ENCODE peak calls at places on chromosomes 12 and 14, in ten cellular contexts. One of them, this sample, is unnamed.

GRCh38 chr12:98352218-98352811 is 163.1 kb upstream of the TMPO start:
- DNase-seq in dorsolateral prefrontal cortex: no peak
- DNase-seq in A549: peak
- DNase-seq in upper lobe of right lung: no peak
- DNase-seq in right atrium auricular region: no peak
- DNase-seq in foreskin fibroblast: peak
- DNase-seq in left ventricle myocardium inferior: no peak
- DNase-seq in HL-60: no peak
- DNase-seq in endothelial cell of umbilical vein: peak
- DNase-seq in neural progenitor cell: no peak
- DNase-seq in this sample: peak

GRCh38 chr12:77591959-77592358 is 238.7 kb upstream of the NAV3 start:
- DNase-seq in dorsolateral prefrontal cortex: no peak
- DNase-seq in A549: no peak
- DNase-seq in upper lobe of right lung: no peak
- DNase-seq in right atrium auricular region: no peak
- DNase-seq in foreskin fibroblast: no peak
- DNase-seq in left ventricle myocardium inferior: no peak
- DNase-seq in HL-60: no peak
- DNase-seq in endothelial cell of umbilical vein: no peak
- DNase-seq in neural progenitor cell: peak
- DNase-seq in this sample: peak

GRCh38 chr12:52093346-52093745 is 13.8 kb downstream of the SMIM41 start:
- DNase-seq in dorsolateral prefrontal cortex: no peak
- DNase-seq in A549: no peak
- DNase-seq in upper lobe of right lung: peak
- DNase-seq in right atrium auricular region: peak
- DNase-seq in foreskin fibroblast: no peak
- DNase-seq in left ventricle myocardium inferior: no peak
- DNase-seq in HL-60: no peak
- DNase-seq in endothelial cell of umbilical vein: no peak
- DNase-seq in neural progenitor cell: no peak
- DNase-seq in this sample: no peak

GRCh38 chr14:21241218-21241819 is 27.9 kb downstream of the HNRNPC start:
- DNase-seq in dorsolateral prefrontal cortex: no peak
- DNase-seq in A549: no peak
- DNase-seq in upper lobe of right lung: no peak
- DNase-seq in right atrium auricular region: no peak
- DNase-seq in foreskin fibroblast: no peak
- DNase-seq in left ventricle myocardium inferior: no peak
- DNase-seq in HL-60: no peak
- DNase-seq in endothelial cell of umbilical vein: peak
- DNase-seq in neural progenitor cell: no peak
- DNase-seq in this sample: no peak

GRCh38 chr14:83473416-83473815 is 1939.8 kb upstream of the SEL1L start:
- DNase-seq in dorsolateral prefrontal cortex: no peak
- DNase-seq in A549: no peak
- DNase-seq in upper lobe of right lung: no peak
- DNase-seq in right atrium auricular region: no peak
- DNase-seq in foreskin fibroblast: no peak
- DNase-seq in left ventricle myocardium inferior: no peak
- DNase-seq in HL-60: no peak
- DNase-seq in endothelial cell of umbilical vein: no peak
- DNase-seq in neural progenitor cell: no peak
- DNase-seq in this sample: no peak

GRCh38 chr12:70467908-70468733 is 102.0 kb downstream of the KCNMB4 start:
- DNase-seq in dorsolateral prefrontal cortex: no peak
- DNase-seq in A549: no peak
- DNase-seq in upper lobe of right lung: no peak
- DNase-seq in right atrium auricular region: no peak
- DNase-seq in foreskin fibroblast: no peak
- DNase-seq in left ventricle myocardium inferior: no peak
- DNase-seq in HL-60: peak
- DNase-seq in endothelial cell of umbilical vein: no peak
- DNase-seq in neural progenitor cell: no peak
- DNase-seq in this sample: no peak

GRCh38 chr12:127351481-127352010 is 915.4 kb upstream of the TMEM132C start:
- DNase-seq in dorsolateral prefrontal cortex: no peak
- DNase-seq in A549: no peak
- DNase-seq in upper lobe of right lung: no peak
- DNase-seq in right atrium auricular region: no peak
- DNase-seq in foreskin fibroblast: no peak
- DNase-seq in left ventricle myocardium inferior: no peak
- DNase-seq in HL-60: no peak
- DNase-seq in endothelial cell of umbilical vein: no peak
- DNase-seq in neural progenitor cell: no peak
- DNase-seq in this sample: no peak

GRCh38 chr14:51917186-51917585 is 56.8 kb downstream of the GNG2 start:
- DNase-seq in dorsolateral prefrontal cortex: no peak
- DNase-seq in A549: no peak
- DNase-seq in upper lobe of right lung: no peak
- DNase-seq in right atrium auricular region: no peak
- DNase-seq in foreskin fibroblast: no peak
- DNase-seq in left ventricle myocardium inferior: peak
- DNase-seq in HL-60: no peak
- DNase-seq in endothelial cell of umbilical vein: no peak
- DNase-seq in neural progenitor cell: no peak
- DNase-seq in this sample: no peak

GRCh38 chr12:30988887-30989286 is 62.3 kb downstream of the TSPAN11 start:
- DNase-seq in dorsolateral prefrontal cortex: no peak
- DNase-seq in A549: no peak
- DNase-seq in upper lobe of right lung: no peak
- DNase-seq in right atrium auricular region: no peak
- DNase-seq in foreskin fibroblast: no peak
- DNase-seq in left ventricle myocardium inferior: no peak
- DNase-seq in HL-60: no peak
- DNase-seq in endothelial cell of umbilical vein: peak
- DNase-seq in neural progenitor cell: no peak
- DNase-seq in this sample: no peak

GRCh38 chr12:30990316-30990715 is 63.8 kb downstream of the TSPAN11 start:
- DNase-seq in dorsolateral prefrontal cortex: no peak
- DNase-seq in A549: no peak
- DNase-seq in upper lobe of right lung: no peak
- DNase-seq in right atrium auricular region: no peak
- DNase-seq in foreskin fibroblast: no peak
- DNase-seq in left ventricle myocardium inferior: no peak
- DNase-seq in HL-60: no peak
- DNase-seq in endothelial cell of umbilical vein: no peak
- DNase-seq in neural progenitor cell: no peak
- DNase-seq in this sample: no peak

GRCh38 chr12:30988086-30988485 is 61.5 kb downstream of the TSPAN11 start:
- DNase-seq in dorsolateral prefrontal cortex: no peak
- DNase-seq in A549: no peak
- DNase-seq in upper lobe of right lung: no peak
- DNase-seq in right atrium auricular region: no peak
- DNase-seq in foreskin fibroblast: no peak
- DNase-seq in left ventricle myocardium inferior: no peak
- DNase-seq in HL-60: no peak
- DNase-seq in endothelial cell of umbilical vein: no peak
- DNase-seq in neural progenitor cell: no peak
- DNase-seq in this sample: no peak

GRCh38 chr12:30990776-30991175 is 64.2 kb downstream of the TSPAN11 start:
- DNase-seq in dorsolateral prefrontal cortex: no peak
- DNase-seq in A549: no peak
- DNase-seq in upper lobe of right lung: no peak
- DNase-seq in right atrium auricular region: no peak
- DNase-seq in foreskin fibroblast: no peak
- DNase-seq in left ventricle myocardium inferior: no peak
- DNase-seq in HL-60: no peak
- DNase-seq in endothelial cell of umbilical vein: no peak
- DNase-seq in neural progenitor cell: no peak
- DNase-seq in this sample: no peak

DNA sequence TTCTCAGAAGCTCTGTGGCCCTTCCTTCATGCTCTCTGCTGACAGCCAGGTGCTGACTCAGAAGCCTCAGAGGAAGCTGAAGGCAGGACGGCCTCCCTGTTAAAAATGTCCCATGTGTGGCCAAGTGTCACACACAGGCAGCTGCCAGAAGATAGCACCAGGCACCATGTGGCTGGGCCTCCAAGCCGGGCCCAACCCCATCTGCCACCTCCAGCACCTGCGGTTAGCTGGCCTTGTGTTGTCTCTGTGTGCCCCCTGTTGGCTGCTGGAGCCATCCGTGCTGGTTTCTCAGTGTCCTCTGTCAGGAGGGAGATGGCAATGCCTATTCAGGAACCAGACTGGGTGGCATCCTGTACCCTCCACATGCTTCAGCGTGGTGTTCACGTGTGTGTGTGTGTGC is 63.2 kb downstream of the TSPAN11 start:
- DNase-seq in dorsolateral prefrontal cortex: no peak
- DNase-seq in A549: peak
- DNase-seq in upper lobe of right lung: no peak
- DNase-seq in right atrium auricular region: peak
- DNase-seq in foreskin fibroblast: no peak
- DNase-seq in left ventricle myocardium inferior: peak
- DNase-seq in HL-60: peak
- DNase-seq in endothelial cell of umbilical vein: peak
- DNase-seq in neural progenitor cell: peak
- DNase-seq in this sample: peak
- TF ChIP-seq CTCF in dorsolateral prefrontal cortex: no peak
- TF ChIP-seq CTCF in A549: peak
- TF ChIP-seq CTCF in upper lobe of right lung: peak
- TF ChIP-seq CTCF in right atrium auricular region: peak
- TF ChIP-seq CTCF in foreskin fibroblast: peak
- TF ChIP-seq CTCF in left ventricle myocardium inferior: peak
- TF ChIP-seq CTCF in HL-60: no peak
- TF ChIP-seq CTCF in endothelial cell of umbilical vein: peak
- TF ChIP-seq CTCF in neural progenitor cell: peak
- TF ChIP-seq CTCF in this sample: peak

DNA sequence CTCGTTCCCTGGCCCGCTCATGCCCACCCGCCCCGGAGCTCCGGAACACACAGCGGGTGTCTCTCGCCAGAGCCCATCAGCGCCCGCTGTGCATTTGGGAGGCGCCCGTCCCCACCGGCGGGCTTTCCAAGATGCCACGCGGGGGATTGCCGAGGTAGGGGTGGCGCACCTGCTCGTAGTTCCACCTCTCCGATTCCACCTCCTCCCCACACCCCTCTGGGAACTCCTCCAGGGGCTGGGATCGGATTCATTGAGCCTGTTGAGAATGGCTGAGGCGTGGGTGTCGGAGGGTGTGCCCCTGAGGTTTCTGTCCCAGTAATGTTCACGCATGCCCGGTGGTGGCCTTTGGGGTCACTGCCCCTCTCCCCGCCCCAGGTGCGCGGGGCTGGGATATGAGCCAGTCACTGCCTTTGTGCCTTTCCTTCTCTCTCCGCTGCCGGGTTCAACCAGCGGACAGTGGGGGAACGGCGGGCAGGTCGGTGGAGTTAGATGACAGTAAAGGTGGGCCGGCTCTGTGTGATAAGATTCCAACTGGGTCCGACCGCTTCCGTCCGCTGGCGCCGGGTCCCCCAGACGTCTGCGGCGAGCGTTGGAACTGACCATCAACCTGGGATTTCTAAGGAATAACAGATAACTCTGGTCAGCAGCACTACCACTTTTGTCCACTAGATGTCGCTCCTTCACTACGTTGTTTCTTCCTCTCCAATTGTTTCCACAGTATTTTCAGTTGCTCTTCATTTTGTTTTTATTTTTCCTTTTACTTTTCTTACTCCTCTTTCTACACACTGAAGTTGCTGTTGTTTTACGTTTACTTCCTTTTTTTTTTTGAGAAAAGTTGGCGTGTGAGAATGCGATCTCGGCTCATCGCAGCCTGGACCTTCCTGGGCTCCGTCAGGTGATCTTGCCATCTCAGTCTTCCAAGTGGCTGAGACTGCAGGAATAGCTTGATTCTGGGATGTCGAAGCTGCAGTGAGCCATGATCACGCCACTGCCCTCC is 178.1 kb upstream of the ALG10B start:
- DNase-seq in dorsolateral prefrontal cortex: peak
- DNase-seq in A549: peak
- DNase-seq in upper lobe of right lung: peak
- DNase-seq in right atrium auricular region: peak
- DNase-seq in foreskin fibroblast: peak
- DNase-seq in left ventricle myocardium inferior: no peak
- DNase-seq in HL-60: peak
- DNase-seq in endothelial cell of umbilical vein: peak
- DNase-seq in neural progenitor cell: peak
- DNase-seq in this sample: peak
- H3K4me3 ChIP-seq in dorsolateral prefrontal cortex: peak
- H3K4me3 ChIP-seq in A549: peak
- H3K4me3 ChIP-seq in upper lobe of right lung: peak
- H3K4me3 ChIP-seq in right atrium auricular region: peak
- H3K4me3 ChIP-seq in foreskin fibroblast: peak
- H3K4me3 ChIP-seq in left ventricle myocardium inferior: peak
- H3K4me3 ChIP-seq in HL-60: peak
- H3K4me3 ChIP-seq in endothelial cell of umbilical vein: no peak
- H3K4me3 ChIP-seq in neural progenitor cell: no peak
- H3K4me3 ChIP-seq in this sample: no peak

DNA sequence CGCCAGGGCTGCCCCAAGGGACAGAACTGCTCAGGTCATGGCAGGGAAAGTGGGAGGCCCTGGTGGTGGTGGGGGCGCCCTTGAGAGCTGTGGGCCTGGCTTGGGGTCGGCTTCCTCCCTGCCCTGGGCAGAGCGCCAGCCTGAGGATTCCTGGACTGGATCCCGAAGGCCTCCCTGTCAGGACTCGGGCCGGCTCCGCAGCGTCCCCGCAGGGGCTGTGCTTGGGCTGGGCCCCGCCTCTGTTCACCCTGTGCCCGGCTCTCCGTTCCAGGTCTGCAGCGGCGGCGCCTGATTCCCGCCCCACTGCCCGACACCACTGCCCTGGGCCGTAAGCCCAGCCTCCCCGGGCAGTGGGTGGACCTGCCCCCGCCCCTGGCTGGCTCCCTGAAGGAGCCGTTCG is 39.9 kb downstream of the KIF26A start:
- DNase-seq in dorsolateral prefrontal cortex: no peak
- DNase-seq in A549: no peak
- DNase-seq in upper lobe of right lung: no peak
- DNase-seq in right atrium auricular region: no peak
- DNase-seq in foreskin fibroblast: no peak
- DNase-seq in left ventricle myocardium inferior: peak
- DNase-seq in HL-60: no peak
- DNase-seq in endothelial cell of umbilical vein: no peak
- DNase-seq in neural progenitor cell: no peak
- DNase-seq in this sample: no peak
- TF ChIP-seq CTCF in dorsolateral prefrontal cortex: no peak
- TF ChIP-seq CTCF in A549: no peak
- TF ChIP-seq CTCF in upper lobe of right lung: no peak
- TF ChIP-seq CTCF in right atrium auricular region: no peak
- TF ChIP-seq CTCF in foreskin fibroblast: no peak
- TF ChIP-seq CTCF in left ventricle myocardium inferior: no peak
- TF ChIP-seq CTCF in HL-60: no peak
- TF ChIP-seq CTCF in endothelial cell of umbilical vein: no peak
- TF ChIP-seq CTCF in neural progenitor cell: no peak
- TF ChIP-seq CTCF in this sample: no peak

GRCh38 chr14:23639048-23639890 is 3.1 kb downstream of the DHRS2 start:
- DNase-seq in dorsolateral prefrontal cortex: no peak
- DNase-seq in A549: no peak
- DNase-seq in upper lobe of right lung: no peak
- DNase-seq in right atrium auricular region: no peak
- DNase-seq in foreskin fibroblast: no peak
- DNase-seq in left ventricle myocardium inferior: no peak
- DNase-seq in HL-60: no peak
- DNase-seq in endothelial cell of umbilical vein: no peak
- DNase-seq in neural progenitor cell: no peak
- DNase-seq in this sample: peak

GRCh38 chr14:23639891-23640523 is 3.8 kb downstream of the DHRS2 start:
- DNase-seq in dorsolateral prefrontal cortex: no peak
- DNase-seq in A549: no peak
- DNase-seq in upper lobe of right lung: no peak
- DNase-seq in right atrium auricular region: no peak
- DNase-seq in foreskin fibroblast: peak
- DNase-seq in left ventricle myocardium inferior: no peak
- DNase-seq in HL-60: no peak
- DNase-seq in endothelial cell of umbilical vein: no peak
- DNase-seq in neural progenitor cell: no peak
- DNase-seq in this sample: peak

GRCh38 chr14:23641915-23642588 is 5.9 kb downstream of the DHRS2 start:
- DNase-seq in dorsolateral prefrontal cortex: no peak
- DNase-seq in A549: no peak
- DNase-seq in upper lobe of right lung: no peak
- DNase-seq in right atrium auricular region: no peak
- DNase-seq in foreskin fibroblast: no peak
- DNase-seq in left ventricle myocardium inferior: no peak
- DNase-seq in HL-60: no peak
- DNase-seq in endothelial cell of umbilical vein: no peak
- DNase-seq in neural progenitor cell: no peak
- DNase-seq in this sample: no peak

GRCh38 chr14:23641180-23641914 is 5.2 kb downstream of the DHRS2 start:
- DNase-seq in dorsolateral prefrontal cortex: no peak
- DNase-seq in A549: no peak
- DNase-seq in upper lobe of right lung: no peak
- DNase-seq in right atrium auricular region: no peak
- DNase-seq in foreskin fibroblast: no peak
- DNase-seq in left ventricle myocardium inferior: no peak
- DNase-seq in HL-60: no peak
- DNase-seq in endothelial cell of umbilical vein: no peak
- DNase-seq in neural progenitor cell: no peak
- DNase-seq in this sample: no peak

GRCh38 chr14:23640524-23641141 is 4.5 kb downstream of the DHRS2 start:
- DNase-seq in dorsolateral prefrontal cortex: no peak
- DNase-seq in A549: no peak
- DNase-seq in upper lobe of right lung: no peak
- DNase-seq in right atrium auricular region: no peak
- DNase-seq in foreskin fibroblast: peak
- DNase-seq in left ventricle myocardium inferior: peak
- DNase-seq in HL-60: no peak
- DNase-seq in endothelial cell of umbilical vein: no peak
- DNase-seq in neural progenitor cell: no peak
- DNase-seq in this sample: peak
- H3K4me3 ChIP-seq in dorsolateral prefrontal cortex: no peak
- H3K4me3 ChIP-seq in A549: no peak
- H3K4me3 ChIP-seq in upper lobe of right lung: no peak
- H3K4me3 ChIP-seq in right atrium auricular region: no peak
- H3K4me3 ChIP-seq in foreskin fibroblast: no peak
- H3K4me3 ChIP-seq in left ventricle myocardium inferior: no peak
- H3K4me3 ChIP-seq in HL-60: no peak
- H3K4me3 ChIP-seq in endothelial cell of umbilical vein: no peak
- H3K4me3 ChIP-seq in neural progenitor cell: no peak
- H3K4me3 ChIP-seq in this sample: no peak